ENCODE peak calls at places on chromosomes 5 and 9, in eight cellular contexts. C is lower lobe of right lung; S is kidney; X is GM23248; T is right cardiac atrium; H is body of pancreas; W is GM23338; Z is CD4-positive, CD25-positive, alpha-beta regulatory T cell. D is an unnamed sample. For H3K4me1, the result is how much of the 10 kb centered on the place peaks cover.

GRCh38 chr5:82274343-82275266 is 3.5 kb downstream of the RPS23 start:
- DNase-seq in S (peak), X (no peak), H (no peak), T (peak), C (no peak), Z (no peak), W (peak), D (no peak)

GRCh38 chr9:27528278-27528885 is 1.2 kb downstream of the MOB3B start:
- DNase-seq in C (peak), Z (peak), W (peak), H (peak), S (peak), X (peak), T (peak), D (peak)

GRCh38 chr9:76433851-76434250 is 25.1 kb upstream of the GCNT1 start:
- DNase-seq in X (peak), W (no peak), C (no peak), T (no peak), H (no peak), S (no peak), Z (no peak), D (no peak)

GRCh38 chr9:134858051-134858841 is 22.4 kb upstream of the FCN2 start:
- DNase-seq in T (peak), X (peak), S (peak), H (no peak), Z (no peak), W (no peak), C (no peak), D (no peak)

GRCh38 chr9:116149844-116150243 is 3.7 kb upstream of the PAPPA start:
- DNase-seq in C (no peak), H (peak), X (peak), Z (no peak), S (no peak), T (no peak), W (peak), D (no peak)

GRCh38 chr5:171464829-171465228 is 45.4 kb downstream of the FGF18 start:
- DNase-seq in T (no peak), H (no peak), Z (no peak), C (no peak), W (no peak), S (no peak), X (no peak), D (no peak)

GRCh38 chr5:128920345-128921215 is 44.7 kb upstream of the SLC27A6 start:
- DNase-seq in Z (no peak), T (no peak), X (peak), W (no peak), S (no peak), C (no peak), H (no peak), D (no peak)

GRCh38 chr5:119071573-119071874 is 637 bp downstream of the DMXL1 start:
- DNase-seq in S (no peak), Z (no peak), T (no peak), X (no peak), W (peak), H (no peak), C (no peak), D (no peak)

GRCh38 chr9:130239363-130239695 is 26.2 kb upstream of the HMCN2 start:
- DNase-seq in X (no peak), S (no peak), W (no peak), Z (no peak), H (no peak), T (no peak), C (no peak), D (no peak)

GRCh38 chr5:176817864-176818377 is 7.6 kb downstream of the UNC5A start:
- DNase-seq in H (no peak), S (no peak), T (no peak), X (peak), W (peak), Z (no peak), C (no peak), D (no peak)

GRCh38 chr5:1658665-1659064 is 134.9 kb upstream of the LPCAT1 start:
- DNase-seq in W (no peak), S (peak), T (no peak), H (no peak), X (no peak), Z (no peak), C (no peak), D (no peak)

GRCh38 chr9:20428976-20429375 is 193.3 kb downstream of the MLLT3 start:
- DNase-seq in X (no peak), C (no peak), Z (no peak), W (no peak), S (no peak), T (no peak), H (no peak), D (no peak)

GRCh38 chr5:171494452-171495121 is 75.1 kb downstream of the FGF18 start:
- DNase-seq in C (no peak), T (peak), X (peak), S (peak), W (peak), H (peak), Z (no peak), D (no peak)

GRCh38 chr5:18314192-18314778 is 680.0 kb downstream of the TAF11L14 start:
- DNase-seq in T (no peak), Z (no peak), C (no peak), H (no peak), W (peak), S (no peak), X (peak), D (no peak)

GRCh38 chr9:14314424-14314928 is 535 bp upstream of the NFIB start:
- DNase-seq in X (peak), W (peak), T (peak), C (peak), H (peak), S (peak), Z (no peak), D (peak)

GRCh38 chr5:96159076-96159475 is 197.4 kb upstream of the ELL2 start:
- DNase-seq in S (no peak), H (no peak), T (no peak), C (no peak), W (no peak), X (no peak), Z (no peak), D (no peak)

GRCh38 chr5:82356808-82357671 is 78.9 kb upstream of the RPS23 start:
- DNase-seq in Z (peak), T (peak), X (peak), W (peak), S (peak), H (peak), C (peak), D (peak)

GRCh38 chr5:7884491-7885273 is 15.7 kb downstream of the MTRR start:
- DNase-seq in Z (no peak), H (no peak), X (peak), T (no peak), S (no peak), W (no peak), C (peak), D (no peak)

GRCh38 chr5:157558089-157558595 is 17.4 kb downstream of the ADAM19 start:
- DNase-seq in H (no peak), X (peak), Z (no peak), C (no peak), T (no peak), S (no peak), W (no peak), D (no peak)

GRCh38 chr9:121249563-121249962 is 18.4 kb upstream of the GSN start:
- DNase-seq in T (no peak), Z (no peak), C (no peak), W (no peak), S (no peak), H (no peak), X (no peak), D (no peak)

GRCh38 chr5:21398511-21398910 is 1410.5 kb upstream of the CDH18 start:
- DNase-seq in S (no peak), X (no peak), H (no peak), T (no peak), Z (no peak), C (no peak), W (no peak), D (no peak)

GRCh38 chr5:146751781-146752401 is 126.7 kb downstream of the PPP2R2B start:
- DNase-seq in X (no peak), S (no peak), H (no peak), T (no peak), Z (peak), W (no peak), C (no peak), D (peak)

GRCh38 chr5:131475416-131476045 is 159.5 kb downstream of the RAPGEF6 start:
- DNase-seq in S (no peak), C (no peak), X (peak), W (no peak), Z (no peak), H (no peak), T (no peak), D (no peak)

GRCh38 chr5:57128325-57128724 is 45.5 kb upstream of the GPBP1 start:
- DNase-seq in C (no peak), Z (no peak), S (no peak), W (no peak), T (no peak), H (peak), X (no peak), D (no peak)

GRCh38 chr5:174235226-174235992 is 189.9 kb downstream of the NSG2 start:
- DNase-seq in C (no peak), W (no peak), H (no peak), Z (no peak), X (no peak), T (no peak), S (no peak), D (no peak)

GRCh38 chr9:70410368-70410767 is 4.1 kb downstream of the KLF9 start:
- DNase-seq in C (no peak), W (no peak), T (no peak), Z (no peak), X (peak), S (no peak), H (no peak), D (no peak)

GRCh38 chr9:70409280-70409679 is 5.2 kb downstream of the KLF9 start:
- DNase-seq in S (no peak), H (no peak), C (no peak), T (no peak), W (no peak), X (no peak), Z (no peak), D (no peak)

GRCh38 chr9:70409800-70410199 is 4.7 kb downstream of the KLF9 start:
- DNase-seq in T (no peak), S (no peak), W (no peak), Z (no peak), C (no peak), X (no peak), H (no peak), D (no peak)

GRCh38 chr9:70407081-70407503 is 7.4 kb downstream of the KLF9 start:
- DNase-seq in X (peak), S (no peak), Z (no peak), C (no peak), W (peak), T (no peak), H (no peak), D (no peak)

DNA sequence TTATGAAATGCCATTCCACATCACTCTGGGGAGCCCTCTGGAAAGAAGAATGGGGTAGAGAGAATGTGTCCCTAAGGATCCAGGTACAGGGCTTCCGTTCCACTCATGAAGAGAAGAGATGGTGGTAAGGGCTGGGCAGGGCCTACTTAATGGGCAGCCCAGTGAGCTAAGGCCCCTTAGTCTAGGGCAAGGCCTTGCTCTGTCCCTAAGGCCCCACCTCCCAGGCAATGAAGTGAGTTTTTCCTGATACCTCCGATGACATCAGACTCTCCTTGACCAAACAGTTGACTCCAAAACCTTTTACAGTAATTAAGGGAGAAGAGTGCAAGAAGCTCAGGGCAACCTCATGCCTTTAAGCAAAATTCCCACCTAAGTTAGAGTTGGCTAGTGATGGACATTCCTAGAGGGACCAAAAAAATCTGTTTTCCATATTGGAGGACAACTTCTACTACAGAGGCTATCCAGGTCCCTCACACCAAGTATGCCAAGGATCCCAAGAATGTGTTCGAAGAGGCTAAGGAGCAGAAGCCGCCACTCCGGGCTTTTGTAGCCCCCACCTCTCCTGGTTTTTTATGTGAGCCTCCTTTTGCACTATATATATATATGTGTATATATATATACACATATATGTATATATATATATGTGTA is 5.9 kb downstream of the KLF9 start:
- DNase-seq in Z (no peak), S (no peak), H (no peak), W (peak), C (no peak), T (no peak), X (no peak), D (no peak)
- H3K27ac ChIP-seq in Z (no peak), S (peak), H (peak), W (no peak), C (peak), T (peak), X (peak), D (no peak)

DNA sequence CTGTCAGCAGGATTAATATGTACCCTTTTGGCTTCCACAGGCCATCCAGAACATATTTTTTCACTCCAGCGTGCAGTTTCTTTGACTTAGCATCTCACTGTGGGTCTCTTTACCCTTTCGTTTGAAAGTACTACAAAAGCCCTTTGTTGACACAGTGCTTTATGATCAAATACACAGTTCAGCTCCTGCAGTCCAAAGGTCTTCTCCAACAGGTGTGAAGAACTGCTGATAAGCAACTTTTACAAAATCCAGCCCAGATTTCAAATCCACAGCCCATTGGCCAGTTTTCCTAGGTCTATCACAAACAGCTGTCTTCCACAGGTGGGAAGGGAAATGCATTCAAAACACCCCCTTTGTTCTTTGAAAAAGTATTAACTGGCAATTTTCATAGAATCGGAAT is 54.8 kb downstream of the MYO10 start:
- DNase-seq in H (peak), X (no peak), T (no peak), C (no peak), S (no peak), W (no peak), Z (no peak), D (no peak)
- H3K4me3 ChIP-seq in H (no peak), X (no peak), T (no peak), C (no peak), S (no peak), W (no peak), Z (no peak), D (no peak)

GRCh38 chr5:52989781-52990530 is 804 bp downstream of the ITGA2 start:
- DNase-seq in C (peak), X (peak), H (peak), S (peak), T (peak), W (peak), Z (no peak), D (peak)
- H3K4me1 ChIP-seq in C (under half), X (half or more), H (under half), S (under half), T (under half), W (under half), Z (under half), D (under half)

GRCh38 chr9:125706661-125707539 is at the start of gene MAPKAP1:
- DNase-seq in H (peak), W (peak), S (peak), Z (peak), C (peak), T (peak), X (peak), D (peak)
- H3K27ac ChIP-seq in H (peak), W (peak), S (no peak), Z (peak), C (peak), T (peak), X (peak), D (peak)

GRCh38 chr5:158951951-158952545 is 147.7 kb downstream of the EBF1 start:
- DNase-seq in X (no peak), T (no peak), H (no peak), W (peak), C (no peak), Z (no peak), S (no peak), D (no peak)

GRCh38 chr5:158952951-158953350 is 146.8 kb downstream of the EBF1 start:
- DNase-seq in Z (no peak), X (no peak), T (no peak), H (no peak), C (no peak), W (no peak), S (no peak), D (no peak)

GRCh38 chr5:158951461-158951860 is 148.3 kb downstream of the EBF1 start:
- DNase-seq in S (no peak), Z (no peak), X (no peak), C (no peak), W (no peak), H (no peak), T (no peak), D (no peak)

GRCh38 chr5:158955636-158956035 is 144.1 kb downstream of the EBF1 start:
- DNase-seq in H (no peak), T (no peak), S (no peak), Z (no peak), W (no peak), X (no peak), C (no peak), D (no peak)

GRCh38 chr5:158953929-158954534 is 145.7 kb downstream of the EBF1 start:
- DNase-seq in C (no peak), W (no peak), S (no peak), H (no peak), T (no peak), Z (no peak), X (peak), D (no peak)
- H3K4me3 ChIP-seq in C (no peak), W (no peak), S (no peak), H (no peak), T (no peak), Z (no peak), X (no peak), D (no peak)

GRCh38 chr5:10559151-10559550 is 4.7 kb upstream of the ANKRD33B start:
- DNase-seq in T (no peak), W (no peak), Z (no peak), C (no peak), S (no peak), H (no peak), X (no peak), D (no peak)
- H3K4me1 ChIP-seq in T (under half), W (under half), Z (under half), C (under half), S (under half), H (under half), X (under half), D (under half)

D was measured in CD4-positive, alpha-beta memory T cell.